ENCODE peak calls at places on chromosomes 7 and 10, in six cellular contexts. S, M, V, W, K and I are unnamed samples. For H3K4me1, the result is how much of the 10 kb centered on the place peaks cover.

GRCh38 chr7:79403879-79404278 is 49.6 kb downstream of the MAGI2 start:
- DNase-seq in M (no peak), W (no peak), K (no peak), V (no peak), S (no peak), I (no peak)

GRCh38 chr7:10874666-10875065 is 99.0 kb upstream of the PHF14 start:
- DNase-seq in W (no peak), V (no peak), S (no peak), K (no peak), M (no peak), I (no peak)

GRCh38 chr10:116331815-116332214 is 7.6 kb downstream of the CCDC172 start:
- DNase-seq in M (no peak), V (no peak), W (no peak), K (no peak), S (no peak), I (no peak)

GRCh38 chr10:11035318-11035920 is 17.7 kb downstream of the CELF2 start:
- DNase-seq in W (peak), V (peak), M (peak), S (peak), K (no peak), I (peak)

GRCh38 chr10:35043796-35044344 is 46.3 kb downstream of the CUL2 start:
- DNase-seq in S (no peak), M (peak), V (peak), K (no peak), W (no peak), I (no peak)

GRCh38 chr7:155216475-155217272 is 81.0 kb upstream of the INSIG1 start:
- DNase-seq in W (no peak), K (no peak), S (no peak), M (no peak), V (peak), I (no peak)

GRCh38 chr7:40244226-40244625 is 109.4 kb downstream of the SUGCT start:
- DNase-seq in K (no peak), S (no peak), W (no peak), M (no peak), V (no peak), I (no peak)

GRCh38 chr7:137592232-137592896 is 248.8 kb upstream of the PTN start:
- DNase-seq in W (peak), M (peak), S (peak), V (peak), K (no peak), I (peak)

GRCh38 chr10:116382290-116382689 is 45.4 kb upstream of the PNLIPRP3 start:
- DNase-seq in V (no peak), S (no peak), M (no peak), W (no peak), K (no peak), I (no peak)

GRCh38 chr10:19891429-19891828 is 75.2 kb downstream of the PLXDC2 start:
- DNase-seq in W (no peak), S (no peak), K (no peak), V (no peak), M (no peak), I (no peak)

GRCh38 chr10:15099886-15100285 is 2.7 kb downstream of the RPP38 start:
- DNase-seq in W (no peak), S (no peak), K (no peak), V (no peak), M (no peak), I (no peak)
- H3K4me1 ChIP-seq in W (under half), S (under half), K (under half), V (under half), M (under half), I (under half)

GRCh38 chr10:63765126-63765525 is 243.9 kb downstream of the REEP3 start:
- DNase-seq in S (no peak), W (no peak), V (no peak), K (no peak), M (peak), I (no peak)
- H3K4me1 ChIP-seq in S (under half), W (under half), V (under half), K (under half), M (under half), I (under half)

GRCh38 chr7:135167360-135167759 is 3.1 kb downstream of the CYREN start:
- DNase-seq in M (no peak), K (no peak), W (no peak), S (peak), V (no peak), I (no peak)

GRCh38 chr7:135164357-135165021 is 6.0 kb downstream of the CYREN start:
- DNase-seq in S (no peak), V (no peak), M (no peak), K (no peak), W (no peak), I (no peak)

GRCh38 chr7:135166338-135166989 is 4.0 kb downstream of the CYREN start:
- DNase-seq in V (no peak), K (no peak), M (no peak), S (no peak), W (no peak), I (peak)

GRCh38 chr7:135168001-135168400 is 2.5 kb downstream of the CYREN start:
- DNase-seq in S (no peak), M (no peak), V (no peak), W (no peak), K (no peak), I (no peak)

GRCh38 chr7:135165862-135166261 is 4.6 kb downstream of the CYREN start:
- DNase-seq in S (no peak), W (no peak), K (no peak), V (no peak), M (no peak), I (no peak)
- H3K4me1 ChIP-seq in S (under half), W (under half), K (under half), V (under half), M (under half), I (under half)

GRCh38 chr10:27359792-27360320 is 119.3 kb upstream of the ACBD5 start:
- DNase-seq in W (no peak), M (no peak), S (no peak), K (no peak), V (peak), I (no peak)

GRCh38 chr10:27356738-27357137 is 116.1 kb upstream of the ACBD5 start:
- DNase-seq in M (no peak), W (no peak), V (no peak), S (no peak), K (no peak), I (no peak)

GRCh38 chr10:27360581-27361172 is 120.1 kb upstream of the ACBD5 start:
- DNase-seq in S (peak), V (peak), K (no peak), W (peak), M (peak), I (peak)

GRCh38 chr10:27355918-27356573 is 115.4 kb upstream of the ACBD5 start:
- DNase-seq in V (no peak), K (no peak), M (no peak), S (no peak), W (no peak), I (no peak)
- H3K4me1 ChIP-seq in V (under half), K (under half), M (under half), S (under half), W (under half), I (under half)

DNA sequence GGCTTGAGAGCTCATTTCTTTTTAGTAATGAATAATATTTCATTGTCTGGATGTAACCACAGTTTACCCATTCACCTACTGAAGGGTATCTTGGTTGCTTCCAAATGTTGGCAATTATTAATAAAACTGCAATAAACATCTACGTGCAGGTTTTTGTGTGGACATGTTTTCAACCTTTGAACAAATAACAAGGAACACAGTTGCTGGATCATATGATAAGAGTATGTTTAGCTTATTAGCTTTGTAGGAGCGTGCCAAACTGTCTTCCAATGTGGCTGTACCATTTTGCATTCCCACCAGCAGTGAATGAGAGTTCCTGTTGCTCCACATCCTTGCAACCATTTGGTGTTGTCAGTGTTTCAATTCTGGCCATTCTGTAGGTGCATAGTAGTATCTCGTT is 49.0 kb downstream of the CSGALNACT2 start:
- DNase-seq in M (no peak), V (no peak), W (no peak), K (no peak), S (no peak), I (no peak)
- H3K4me1 ChIP-seq in M (under half), V (under half), W (under half), K (under half), S (under half), I (under half)

GRCh38 chr10:26022831-26023230 is 88.8 kb downstream of the MYO3A start:
- DNase-seq in M (no peak), V (no peak), S (no peak), W (no peak), K (no peak), I (no peak)
- H3K4me1 ChIP-seq in M (under half), V (under half), S (under half), W (under half), K (under half), I (under half)